ENCODE peak calls at places on chromosomes 16 and 17, in eight cellular contexts. A, D, G, Z, N, J, W and O are unnamed samples.

GRCh38 chr17:80100035-80100323 is 1.4 kb upstream of the GAA start:
- DNase-seq in A (no peak), D (no peak), G (no peak), Z (no peak), N (no peak), J (no peak), W (no peak), O (no peak)

GRCh38 chr16:70664325-70665112 is 18.2 kb downstream of the IL34 start:
- DNase-seq in A (no peak), D (no peak), G (no peak), Z (no peak), N (no peak), J (no peak), W (no peak), O (no peak)

GRCh38 chr16:12600536-12601256 is 203.0 kb downstream of the CPPED1 start:
- DNase-seq in A (no peak), D (no peak), G (no peak), Z (no peak), N (no peak), J (no peak), W (no peak), O (no peak)

GRCh38 chr16:15682105-15682570 is 32.1 kb downstream of the NDE1 start:
- DNase-seq in A (peak), D (peak), G (no peak), Z (peak), N (peak), J (peak), W (peak), O (no peak)

GRCh38 chr17:34416116-34416515 is 53.1 kb upstream of the CCL1 start:
- DNase-seq in A (no peak), D (no peak), G (no peak), Z (no peak), N (no peak), J (no peak), W (no peak), O (no peak)

GRCh38 chr17:76498886-76499667 is 2.1 kb downstream of the RHBDF2 start:
- DNase-seq in A (no peak), D (no peak), G (no peak), Z (no peak), N (no peak), J (no peak), W (no peak), O (no peak)

GRCh38 chr16:8963825-8964441 is at the start of gene USP7:
- DNase-seq in A (peak), D (peak), G (peak), Z (peak), N (peak), J (peak), W (peak), O (peak)

GRCh38 chr17:43979011-43979410 is 25.3 kb upstream of the PYY start:
- DNase-seq in A (no peak), D (no peak), G (no peak), Z (no peak), N (no peak), J (no peak), W (no peak), O (no peak)

GRCh38 chr17:70207184-70207583 is 37.9 kb downstream of the KCNJ2 start:
- DNase-seq in A (no peak), D (no peak), G (no peak), Z (no peak), N (no peak), J (no peak), W (no peak), O (no peak)

GRCh38 chr17:78013683-78014467 is 55.4 kb downstream of the TNRC6C start:
- DNase-seq in A (no peak), D (no peak), G (no peak), Z (peak), N (peak), J (peak), W (peak), O (peak)

GRCh38 chr16:58773870-58774269 is 39.8 kb upstream of the GOT2 start:
- DNase-seq in A (no peak), D (no peak), G (no peak), Z (no peak), N (no peak), J (no peak), W (no peak), O (no peak)

GRCh38 chr16:69171325-69172095 is 15.5 kb upstream of the SNTB2 start:
- DNase-seq in A (no peak), D (no peak), G (no peak), Z (no peak), N (no peak), J (no peak), W (no peak), O (no peak)

GRCh38 chr17:72514888-72515287 is 394.1 kb downstream of the SOX9 start:
- DNase-seq in A (no peak), D (peak), G (no peak), Z (no peak), N (no peak), J (no peak), W (no peak), O (no peak)

GRCh38 chr16:82671743-82672142 is 45.0 kb downstream of the CDH13 start:
- DNase-seq in A (no peak), D (no peak), G (no peak), Z (no peak), N (peak), J (no peak), W (no peak), O (no peak)

GRCh38 chr16:49350265-49351103 is 23.1 kb upstream of the C16orf78 start:
- DNase-seq in A (peak), D (peak), G (peak), Z (peak), N (peak), J (peak), W (peak), O (no peak)

GRCh38 chr16:75591001-75591852 is 25.0 kb downstream of the GABARAPL2 start:
- DNase-seq in A (peak), D (peak), G (no peak), Z (no peak), N (no peak), J (no peak), W (peak), O (no peak)

GRCh38 chr17:10119203-10120112 is 78.9 kb downstream of the GAS7 start:
- DNase-seq in A (no peak), D (peak), G (no peak), Z (no peak), N (no peak), J (peak), W (no peak), O (peak)